ENCODE peak calls at places on chromosome 18, in six cellular contexts. B is fibroblast of lung, I is uterus, U is H9, P is AG09309, F is tibial artery. V is an unnamed sample.

GRCh38 chr18:54392621-54393023 is 34.9 kb downstream of the C18orf54 start:
- DNase-seq in F (no peak), I (no peak), P (peak; percentile 32), U (no peak), B (peak; percentile 54), V (no peak)

GRCh38 chr18:34702814-34703213 is 7.3 kb upstream of the DTNA start:
- DNase-seq in B (no peak), P (no peak), F (no peak), U (no peak), I (no peak), V (no peak)

GRCh38 chr18:10690376-10690775 is 164.5 kb downstream of the NAPG start:
- DNase-seq in I (no peak), P (no peak), F (no peak), B (no peak), U (no peak), V (no peak)

GRCh38 chr18:71212222-71212621 is 923.4 kb downstream of the SOCS6 start:
- DNase-seq in F (no peak), P (no peak), I (no peak), B (no peak), U (peak; percentile 49), V (no peak)

GRCh38 chr18:43671431-43671830 is 394.1 kb upstream of the SYT4 start:
- DNase-seq in B (no peak), F (no peak), U (no peak), I (no peak), P (no peak), V (no peak)

GRCh38 chr18:25164837-25165791 is 186.9 kb downstream of the ZNF521 start:
- DNase-seq in U (no peak), B (peak; percentile 78), P (no peak), I (no peak), F (no peak), V (peak; percentile 84)

GRCh38 chr18:79523221-79523737 is 127.5 kb downstream of the NFATC1 start:
- DNase-seq in U (peak; percentile 10), F (peak; percentile 16), I (no peak), P (no peak), B (no peak), V (no peak)

GRCh38 chr18:57754577-57755330 is 48.4 kb downstream of the ATP8B1 start:
- DNase-seq in I (no peak), F (no peak), P (no peak), U (no peak), B (no peak), V (no peak)

GRCh38 chr18:30358545-30358944 is 684.0 kb downstream of the DSC3 start:
- DNase-seq in P (no peak), F (no peak), I (no peak), B (peak; percentile 37), U (no peak), V (no peak)

GRCh38 chr18:12008842-12009580 is 27.7 kb downstream of the IMPA2 start:
- DNase-seq in P (no peak), B (no peak), I (no peak), F (no peak), U (no peak), V (peak; percentile 77)

GRCh38 chr18:37464287-37464686 is 101.3 kb downstream of the CELF4 start:
- DNase-seq in F (no peak), B (no peak), U (no peak), I (no peak), P (no peak), V (no peak)

GRCh38 chr18:79396431-79397287 is 929 bp downstream of the NFATC1 start:
- DNase-seq in P (no peak), U (no peak), F (peak; percentile 82), I (peak; percentile 55), B (peak; percentile 59), V (no peak)

GRCh38 chr18:21163647-21164625 is 52.3 kb upstream of the ROCK1 start:
- DNase-seq in B (peak; percentile 89), I (no peak), F (no peak), U (no peak), P (peak; percentile 86), V (no peak)

GRCh38 chr18:48834421-48835011 is 116.2 kb downstream of the SMAD7 start:
- DNase-seq in B (peak; percentile 94), I (peak; percentile 72), U (peak; percentile 75), F (peak; percentile 95), P (peak; percentile 86), V (peak; percentile 95)

GRCh38 chr18:42184685-42185477 is 229.8 kb downstream of the PIK3C3 start:
- DNase-seq in P (no peak), U (no peak), B (no peak), I (no peak), F (no peak), V (no peak)

GRCh38 chr18:12296087-12296403 is 12.0 kb upstream of the TUBB6 start:
- DNase-seq in F (peak; percentile 43), U (no peak), I (peak; percentile 4), P (no peak), B (peak; percentile 28), V (no peak)

GRCh38 chr18:72601481-72601880 is 57.3 kb upstream of the CBLN2 start:
- DNase-seq in F (no peak), P (no peak), I (no peak), B (no peak), U (no peak), V (no peak)

GRCh38 chr18:3148930-3149535 is 70.7 kb downstream of the MYOM1 start:
- DNase-seq in P (peak; percentile 8), F (no peak), U (no peak), I (no peak), B (peak; percentile 3), V (no peak)

DNA sequence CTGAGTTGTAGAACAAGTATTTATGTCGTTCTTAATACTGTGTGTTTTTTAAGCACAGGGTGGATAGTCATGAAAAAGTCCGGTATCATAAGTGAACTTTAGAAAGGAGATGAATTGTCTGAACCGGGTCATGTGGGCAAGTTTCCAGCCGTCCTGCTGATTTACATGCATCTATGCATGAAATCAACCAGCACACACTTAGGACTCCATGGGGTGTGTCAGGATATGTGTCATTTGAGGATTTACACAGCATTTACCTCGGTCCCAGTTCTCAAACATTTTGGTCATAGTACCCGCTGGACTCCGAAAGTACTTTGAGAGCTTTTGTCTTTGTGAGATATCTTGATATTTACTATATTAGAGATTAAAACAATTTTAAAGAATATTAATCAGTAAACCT is 47.5 kb upstream of the TWSG1 start:
- DNase-seq in I (no peak), F (no peak), U (no peak), P (no peak), B (no peak), V (no peak)
- TF ChIP-seq CTCF in I (no peak), F (no peak), U (no peak), P (no peak), B (no peak), V (no peak)

GRCh38 chr18:53153281-53153680 is 813.3 kb downstream of the DCC start:
- DNase-seq in I (no peak), P (no peak), F (no peak), B (no peak), U (peak; percentile 50), V (no peak)
- TF ChIP-seq CTCF in I (no peak), P (no peak), F (no peak), B (no peak), U (peak; percentile 82), V (no peak)

DNA sequence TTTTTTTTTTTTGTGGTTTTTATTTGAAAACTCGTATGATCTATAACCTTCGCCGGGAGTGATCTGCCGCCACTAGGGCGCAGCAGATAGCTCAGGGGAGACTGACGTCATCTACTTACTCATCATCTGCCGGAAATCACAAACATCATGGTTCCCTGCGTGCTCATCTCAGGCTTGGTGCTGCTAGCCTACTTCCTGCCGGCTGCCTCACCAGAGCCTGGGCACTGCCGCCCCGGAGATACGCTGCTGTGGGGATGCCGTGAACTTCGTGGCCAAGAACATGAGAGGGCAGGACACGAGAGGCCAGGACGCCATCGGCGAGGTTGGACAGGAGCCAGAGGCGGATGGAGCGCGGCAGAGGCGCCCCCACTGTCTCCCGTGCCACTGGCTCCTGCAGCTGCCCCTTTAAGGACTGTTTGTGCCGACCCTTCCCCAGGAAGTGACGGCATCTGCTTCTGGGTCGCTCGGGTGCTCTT is 68.8 kb downstream of the DOK6 start:
- DNase-seq in B (no peak), P (no peak), I (no peak), F (no peak), U (peak; percentile 63), V (no peak)
- TF ChIP-seq CTCF in B (no peak), P (no peak), I (no peak), F (no peak), U (peak; percentile 79), V (no peak)

GRCh38 chr18:6732952-6733351 is 3.4 kb downstream of the ARHGAP28 start:
- DNase-seq in F (no peak), B (no peak), I (no peak), U (no peak), P (no peak), V (no peak)
- TF ChIP-seq CTCF in F (no peak), B (no peak), I (no peak), U (peak; percentile 48), P (no peak), V (no peak)

GRCh38 chr18:75364512-75364911 is 63.0 kb downstream of the SMIM21 start:
- DNase-seq in I (no peak), B (no peak), U (no peak), F (no peak), P (no peak), V (no peak)

GRCh38 chr18:75365230-75365629 is 62.3 kb downstream of the SMIM21 start:
- DNase-seq in B (no peak), U (no peak), F (no peak), P (no peak), I (no peak), V (no peak)

GRCh38 chr18:75369026-75369425 is 58.5 kb downstream of the SMIM21 start:
- DNase-seq in F (no peak), U (no peak), I (no peak), B (no peak), P (no peak), V (no peak)

GRCh38 chr18:75363446-75364225 is 63.9 kb downstream of the SMIM21 start:
- DNase-seq in B (no peak), I (no peak), U (no peak), P (no peak), F (no peak), V (no peak)

DNA sequence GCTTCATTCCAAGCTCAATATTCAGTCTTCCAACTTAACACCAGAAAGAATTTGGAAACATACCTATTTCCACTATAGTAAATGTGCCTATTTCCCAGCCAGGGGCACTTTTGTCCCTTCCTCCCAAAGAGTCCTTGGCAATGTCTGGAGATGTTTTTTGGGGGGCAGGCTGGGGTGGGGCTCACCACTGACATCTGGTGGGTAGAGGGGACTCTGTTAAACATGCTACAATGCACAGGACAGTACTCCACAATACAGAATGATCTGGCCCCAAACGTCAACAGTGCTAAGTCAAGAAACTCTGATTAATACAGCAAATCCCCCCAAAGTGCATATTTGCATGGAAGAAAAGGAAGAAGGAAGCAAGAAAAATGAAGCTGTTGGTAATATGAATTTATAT is 61.7 kb downstream of the SMIM21 start:
- DNase-seq in B (no peak), I (no peak), U (no peak), F (no peak), P (no peak), V (no peak)
- TF ChIP-seq CTCF in B (no peak), I (no peak), U (peak; percentile 20), F (no peak), P (no peak), V (no peak)